ENCODE peak calls at places on chromosomes 13 and 19, in five cellular contexts. A is adrenal gland, X is suprapubic skin, Z is K562, B is upper lobe of left lung. G is an unnamed sample.

GRCh38 chr13:32829269-32829668 is 187.0 kb upstream of the KL start:
- DNase-seq in A (no peak), B (no peak), Z (no peak), X (no peak), G (no peak)

GRCh38 chr19:33905473-33905936 is 108.8 kb downstream of the KCTD15 start:
- DNase-seq in X (no peak), Z (no peak), B (no peak), A (peak), G (no peak)

GRCh38 chr13:19152403-19152802 is 29.2 kb downstream of the TUBA3C start:
- DNase-seq in A (no peak), B (no peak), Z (no peak), X (no peak), G (no peak)

GRCh38 chr13:110064022-110064421 is 242.9 kb downstream of the COL4A1 start:
- DNase-seq in X (no peak), Z (no peak), A (no peak), B (no peak), G (no peak)

GRCh38 chr13:42992585-42993122 is 613 bp upstream of the EPSTI1 start:
- DNase-seq in X (no peak), Z (no peak), A (no peak), B (no peak), G (no peak)

GRCh38 chr13:41960700-41961697 is at the start of gene VWA8:
- DNase-seq in Z (peak), X (peak), B (peak), A (peak), G (peak)

GRCh38 chr19:43766755-43767043 is 11.9 kb upstream of the SMG9 start:
- DNase-seq in X (no peak), A (no peak), Z (no peak), B (no peak), G (no peak)

GRCh38 chr13:77310579-77311279 is 16.2 kb downstream of the MYCBP2 start:
- DNase-seq in A (no peak), Z (no peak), B (no peak), X (no peak), G (no peak)

GRCh38 chr19:34109596-34109995 is 62.7 kb upstream of the LSM14A start:
- DNase-seq in Z (no peak), A (no peak), X (no peak), B (no peak), G (no peak)

GRCh38 chr19:35645680-35646511 is 2.2 kb upstream of the COX6B1 start:
- DNase-seq in A (no peak), B (no peak), X (no peak), Z (no peak), G (no peak)

GRCh38 chr19:35643255-35644205 is 2.0 kb downstream of the ETV2 start:
- DNase-seq in Z (peak), B (peak), A (peak), X (no peak), G (peak)

GRCh38 chr19:35644987-35645679 is 3.0 kb upstream of the COX6B1 start:
- DNase-seq in B (peak), Z (peak), A (peak), X (peak), G (peak)

GRCh38 chr19:35642798-35643254 is 1.3 kb downstream of the ETV2 start:
- DNase-seq in X (no peak), Z (no peak), A (no peak), B (no peak), G (no peak)

GRCh38 chr19:35644206-35644986 is 2.9 kb downstream of the ETV2 start:
- DNase-seq in B (peak), A (peak), X (peak), Z (peak), G (peak)
- TF ChIP-seq POLR2A in B (no peak), A (no peak), X (no peak), Z (peak), G (no peak)

GRCh38 chr19:2700660-2701360 is 1.7 kb downstream of the GNG7 start:
- DNase-seq in A (no peak), B (no peak), Z (no peak), X (no peak), G (no peak)

GRCh38 chr19:2702170-2703076 is at the start of gene GNG7:
- DNase-seq in B (peak), A (peak), Z (peak), X (peak), G (peak)

GRCh38 chr19:2703077-2703437 is 563 bp upstream of the GNG7 start:
- DNase-seq in Z (no peak), A (no peak), X (no peak), B (no peak), G (no peak)

GRCh38 chr19:2699413-2700142 is 2.9 kb downstream of the GNG7 start:
- DNase-seq in A (no peak), Z (no peak), X (no peak), B (no peak), G (no peak)

DNA sequence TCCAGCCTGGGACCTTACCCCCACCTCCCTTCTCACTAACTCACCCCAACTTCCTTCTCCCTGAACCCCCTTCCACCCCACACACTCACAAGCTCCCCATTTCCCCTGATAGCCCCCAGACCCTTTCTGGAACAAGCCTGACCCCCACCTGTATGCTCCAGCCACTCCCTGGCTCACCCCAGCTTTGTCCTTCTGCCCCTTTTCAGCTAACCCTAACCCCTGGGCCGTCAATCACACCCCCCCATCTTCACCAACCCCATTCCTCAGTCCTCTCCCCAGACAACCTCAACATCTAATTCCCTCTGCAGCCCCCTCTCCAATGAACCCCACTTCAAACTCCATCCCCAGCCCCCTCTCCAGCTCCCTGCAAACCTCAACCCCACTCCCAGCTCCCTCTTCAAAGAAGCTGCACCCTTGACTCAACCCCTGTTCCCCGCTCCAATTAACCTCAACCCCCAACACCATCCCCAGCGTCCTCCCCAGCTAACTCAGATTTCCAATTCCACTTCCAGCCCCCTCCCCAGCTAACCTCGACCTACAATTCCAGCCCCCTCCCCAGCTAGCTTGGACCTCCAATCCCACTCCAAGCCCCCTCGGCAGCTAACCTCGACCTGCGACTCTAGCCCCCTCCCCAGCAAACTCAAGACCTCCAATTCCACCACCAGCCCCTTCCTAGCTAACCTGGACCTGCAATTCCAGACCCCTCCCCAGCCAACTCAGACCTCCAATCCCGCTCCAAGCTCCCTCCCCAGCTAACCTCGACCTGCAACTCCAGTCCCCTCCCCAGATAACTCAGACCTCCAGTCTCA is 929 bp downstream of the GNG7 start:
- DNase-seq in B (no peak), Z (no peak), A (no peak), X (no peak), G (no peak)
- H3K4me3 ChIP-seq in B (peak), Z (no peak), A (peak), X (peak), G (no peak)

DNA sequence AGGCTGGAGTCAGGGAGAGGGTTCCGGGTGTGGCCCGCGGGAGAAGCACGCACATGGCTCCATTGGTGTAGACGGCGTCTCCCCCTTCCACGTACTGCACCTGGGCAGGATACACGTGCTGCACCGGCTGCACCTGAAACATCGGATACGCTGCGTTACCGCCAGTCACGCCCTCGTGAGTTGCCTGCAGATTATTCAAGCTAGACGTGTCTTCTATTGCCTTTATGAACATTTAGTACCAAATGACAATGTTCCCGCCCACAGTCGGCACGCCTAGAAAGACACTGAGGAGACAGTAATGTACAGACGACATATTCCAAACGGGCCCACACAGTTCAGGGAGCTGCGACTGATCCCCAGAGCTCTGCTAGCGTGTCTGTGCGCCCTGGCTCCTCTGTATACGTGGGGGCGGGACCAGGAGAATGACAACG is 64.1 kb upstream of the RANBP3 start:
- DNase-seq in Z (no peak), B (no peak), X (no peak), A (no peak), G (no peak)
- TF ChIP-seq CTCF in Z (no peak), B (no peak), X (no peak), A (no peak), G (no peak)

DNA sequence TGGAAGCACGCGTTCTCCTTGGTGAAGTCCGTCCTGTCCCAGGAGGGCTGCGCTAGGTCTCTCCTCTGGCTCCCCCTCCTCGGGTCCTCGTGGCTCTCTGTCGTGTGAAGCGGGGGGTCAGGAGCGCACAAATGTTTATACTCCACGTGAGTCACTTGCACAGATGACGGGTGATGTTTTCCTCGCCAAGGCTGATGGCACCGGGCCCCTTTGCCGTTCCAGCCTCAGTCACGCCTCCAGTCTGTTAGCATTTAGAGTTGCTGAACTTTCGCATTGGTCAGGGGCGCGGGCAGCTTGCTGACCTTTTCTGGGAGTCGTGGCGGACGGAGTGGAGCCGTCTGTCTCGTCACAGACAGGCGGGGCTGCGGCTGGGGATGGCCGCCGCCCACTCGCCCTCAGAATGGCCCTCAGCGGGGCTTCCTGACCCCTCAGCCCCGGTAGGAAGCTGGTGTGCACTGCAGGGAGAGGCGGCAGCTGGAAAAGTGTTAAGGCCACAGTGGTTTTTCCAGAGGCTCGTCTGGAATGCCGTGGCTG is 13.7 kb downstream of the KLHL26 start:
- DNase-seq in Z (peak), B (no peak), X (peak), A (peak), G (peak)
- TF ChIP-seq POLR2A in Z (no peak), B (no peak), X (no peak), A (no peak), G (no peak)

G was measured in lower leg skin.